ENCODE peak calls at places on chromosomes 12 and 14, in ten cellular contexts. N is stimulated activated CD8-positive, alpha-beta memory T cell treated with anti-CD3 and anti-CD28 coated beads, Interleukin-2, amount 100 ng/mL, for 1 hour; G is hepatocyte; K is CD8-positive, alpha-beta memory T cell; S is HTR-8/SVneo; Y is stimulated activated CD4-positive, alpha-beta T cell treated with anti-CD3 and anti-CD28 coated beads, Interleukin-1b, Interleukin-23, amount 100 ng/mL, for 1 hour; L is HEK293T; C is effector memory CD4-positive, alpha-beta T cell; O is HT1080; M is EH. P is an unnamed sample.
A peak's percentile ranks its signal among the peaks of the same experiment; 100 is the strongest.

GRCh38 chr14:105837349-105838063 is 311.1 kb downstream of the TMEM121 start:
- DNase-seq in C (no peak), M (no peak), Y (no peak), L (no peak), G (no peak), K (no peak), O (no peak), S (no peak), N (no peak), P (no peak)

GRCh38 chr12:29611906-29612305 is 114.4 kb upstream of the OVCH1 start:
- DNase-seq in K (no peak), Y (no peak), S (no peak), N (no peak), O (peak; percentile 46), G (no peak), L (no peak), C (no peak), M (peak; percentile 49), P (peak; percentile 73)

GRCh38 chr12:31035226-31035625 is 38.4 kb upstream of the DDX11 start:
- DNase-seq in L (no peak), O (peak; percentile 41), G (no peak), K (no peak), N (no peak), S (no peak), C (no peak), M (no peak), Y (no peak), P (no peak)

GRCh38 chr12:95582230-95583058 is 31.2 kb upstream of the USP44 start:
- DNase-seq in G (peak; percentile 66), Y (no peak), M (peak; percentile 74), C (no peak), L (peak; percentile 20), N (no peak), K (no peak), O (peak; percentile 56), S (peak; percentile 62), P (peak; percentile 40)

GRCh38 chr12:39372929-39373328 is 70.0 kb downstream of the KIF21A start:
- DNase-seq in S (no peak), Y (no peak), G (no peak), O (peak; percentile 72), K (no peak), C (no peak), M (no peak), N (no peak), L (no peak), P (no peak)

GRCh38 chr12:8077207-8077606 is 4.9 kb upstream of the NECAP1 start:
- DNase-seq in O (peak; percentile 76), S (peak; percentile 20), G (no peak), Y (no peak), K (no peak), N (no peak), C (no peak), M (peak; percentile 79), L (no peak), P (peak; percentile 68)

GRCh38 chr14:51554339-51554920 is 97.3 kb upstream of the FRMD6 start:
- DNase-seq in K (no peak), N (no peak), L (no peak), S (peak; percentile 59), Y (no peak), C (no peak), G (no peak), O (peak; percentile 95), M (peak; percentile 99), P (peak; percentile 53)

GRCh38 chr12:131547560-131547959 is 163.3 kb upstream of the SFSWAP start:
- DNase-seq in N (no peak), K (no peak), Y (no peak), S (no peak), M (no peak), C (no peak), O (no peak), G (no peak), L (no peak), P (no peak)